ENCODE peak calls at places on chromosome 19, in ten cellular contexts. J, R, T, M, G, P, V, C, H and Q are unnamed samples.

GRCh38 chr19:31613683-31614219 is 264.5 kb upstream of the TSHZ3 start:
- DNase-seq in M (no peak), J (no peak), P (no peak), T (no peak), G (no peak), V (no peak), C (peak), R (no peak), H (no peak), Q (no peak)

GRCh38 chr19:45178262-45179062 is at the start of gene BLOC1S3:
- DNase-seq in V (peak), T (peak), H (peak), R (peak), C (peak), P (peak), G (peak), J (peak), M (peak), Q (peak)

GRCh38 chr19:14218615-14219330 is 12.8 kb upstream of the ADGRL1 start:
- DNase-seq in R (no peak), V (no peak), C (no peak), G (no peak), T (no peak), J (no peak), P (peak), M (peak), H (no peak), Q (no peak)

GRCh38 chr19:3468211-3468610 is 12.1 kb downstream of the SMIM24 start:
- DNase-seq in C (no peak), T (no peak), M (no peak), V (no peak), R (no peak), P (no peak), H (no peak), G (no peak), J (no peak), Q (no peak)

GRCh38 chr19:33273881-33274662 is 28.3 kb downstream of the CEBPA start:
- DNase-seq in P (peak), H (no peak), M (peak), T (no peak), R (no peak), V (no peak), G (no peak), J (peak), C (no peak), Q (no peak)

GRCh38 chr19:46390121-46390858 is 23.1 kb downstream of the CCDC8 start:
- DNase-seq in R (no peak), T (no peak), H (no peak), V (no peak), C (no peak), P (no peak), M (no peak), J (no peak), G (no peak), Q (no peak)

GRCh38 chr19:55080915-55081772 is 5.5 kb downstream of the EPS8L1 start:
- DNase-seq in M (peak), T (peak), V (no peak), R (peak), P (peak), J (no peak), C (peak), G (no peak), H (peak), Q (peak)

GRCh38 chr19:45200614-45201013 is 22.0 kb downstream of the BLOC1S3 start:
- DNase-seq in R (no peak), P (peak), J (peak), H (no peak), C (no peak), M (peak), T (no peak), V (peak), G (no peak), Q (no peak)

GRCh38 chr19:30174791-30175190 is 197.4 kb upstream of the ZNF536 start:
- DNase-seq in C (no peak), J (no peak), M (no peak), R (no peak), H (no peak), G (no peak), P (no peak), T (no peak), V (no peak), Q (no peak)

GRCh38 chr19:17346109-17346671 is 8.8 kb downstream of the GTPBP3 start:
- DNase-seq in R (peak), V (no peak), M (peak), T (peak), P (peak), G (no peak), H (peak), J (peak), C (peak), Q (no peak)

GRCh38 chr19:14000691-14001365 is 5.3 kb downstream of the RFX1 start:
- DNase-seq in C (peak), V (no peak), J (no peak), T (no peak), M (no peak), G (no peak), P (no peak), H (no peak), R (no peak), Q (no peak)

GRCh38 chr19:11227201-11227886 is 12.1 kb upstream of the ANGPTL8 start:
- DNase-seq in T (no peak), J (no peak), H (no peak), P (no peak), C (no peak), V (no peak), M (peak), G (no peak), R (peak), Q (no peak)
- TF ChIP-seq CTCF in T (no peak), J (peak), H (no peak), P (no peak), C (no peak), V (peak), M (peak), G (no peak), R (no peak), Q (no peak)

GRCh38 chr19:35975608-35976214 is 19.3 kb upstream of the SDHAF1 start:
- DNase-seq in M (peak), C (no peak), J (no peak), T (no peak), G (no peak), R (peak), P (peak), H (no peak), V (no peak), Q (peak)

GRCh38 chr19:35978271-35978670 is 16.7 kb upstream of the SDHAF1 start:
- DNase-seq in G (no peak), C (no peak), H (no peak), T (no peak), R (no peak), P (no peak), J (no peak), V (no peak), M (no peak), Q (no peak)

GRCh38 chr19:35978832-35979365 is 16.1 kb upstream of the SDHAF1 start:
- DNase-seq in M (no peak), V (no peak), C (no peak), P (no peak), J (no peak), H (no peak), R (no peak), G (no peak), T (no peak), Q (no peak)

GRCh38 chr19:35973487-35973886 is 21.5 kb upstream of the SDHAF1 start:
- DNase-seq in P (no peak), R (no peak), J (no peak), T (no peak), G (no peak), V (no peak), M (no peak), C (no peak), H (no peak), Q (no peak)

DNA sequence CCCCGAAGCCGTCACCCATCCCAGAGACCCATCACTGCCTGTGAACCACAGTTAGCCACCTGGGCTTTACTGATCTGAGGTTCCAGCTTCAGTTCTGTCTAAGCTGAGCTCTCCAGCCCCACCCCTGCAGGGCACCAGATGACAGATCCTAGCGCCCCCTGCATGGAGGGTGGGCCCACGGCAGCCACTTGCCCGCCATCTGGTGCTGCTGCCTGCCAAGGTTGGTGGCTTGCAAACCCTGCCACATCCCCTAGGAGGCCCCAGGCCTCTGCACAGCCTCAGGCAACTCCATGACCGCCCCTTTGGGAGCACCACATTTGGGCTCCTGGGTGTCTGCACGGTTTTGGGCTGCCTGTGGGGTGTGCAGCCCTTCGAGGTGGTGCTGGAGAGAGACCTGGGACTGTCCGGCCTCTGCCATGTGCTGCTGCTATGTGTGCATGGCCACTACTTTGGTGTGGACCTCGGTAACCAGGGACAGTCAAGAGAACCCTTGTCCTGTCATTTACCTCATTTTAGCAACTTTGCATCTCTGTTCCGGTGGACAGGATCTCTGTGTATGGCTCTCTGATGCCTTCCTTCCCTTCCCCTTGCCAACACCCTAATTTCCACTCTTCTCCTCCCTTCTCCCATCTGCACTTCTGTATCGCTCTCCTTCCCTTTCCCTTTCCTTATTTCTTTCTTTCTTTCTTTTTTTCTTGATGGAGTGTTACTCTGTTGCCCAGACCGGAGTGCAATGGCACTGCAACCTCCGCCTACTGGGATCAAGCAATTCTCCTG is 17.4 kb upstream of the SDHAF1 start:
- DNase-seq in T (no peak), M (no peak), J (no peak), P (no peak), R (no peak), G (no peak), C (no peak), H (no peak), V (no peak), Q (no peak)
- TF ChIP-seq CTCF in T (no peak), M (no peak), J (peak), P (peak), R (no peak), G (no peak), C (no peak), H (no peak), V (no peak), Q (no peak)

GRCh38 chr19:11856568-11857264 is 8.2 kb downstream of the ZNF439 start:
- DNase-seq in H (no peak), R (no peak), T (no peak), P (no peak), J (no peak), C (no peak), M (no peak), G (no peak), V (no peak), Q (no peak)
- TF ChIP-seq CTCF in H (no peak), R (no peak), T (no peak), P (no peak), J (no peak), C (no peak), M (no peak), G (no peak), V (no peak), Q (no peak)

DNA sequence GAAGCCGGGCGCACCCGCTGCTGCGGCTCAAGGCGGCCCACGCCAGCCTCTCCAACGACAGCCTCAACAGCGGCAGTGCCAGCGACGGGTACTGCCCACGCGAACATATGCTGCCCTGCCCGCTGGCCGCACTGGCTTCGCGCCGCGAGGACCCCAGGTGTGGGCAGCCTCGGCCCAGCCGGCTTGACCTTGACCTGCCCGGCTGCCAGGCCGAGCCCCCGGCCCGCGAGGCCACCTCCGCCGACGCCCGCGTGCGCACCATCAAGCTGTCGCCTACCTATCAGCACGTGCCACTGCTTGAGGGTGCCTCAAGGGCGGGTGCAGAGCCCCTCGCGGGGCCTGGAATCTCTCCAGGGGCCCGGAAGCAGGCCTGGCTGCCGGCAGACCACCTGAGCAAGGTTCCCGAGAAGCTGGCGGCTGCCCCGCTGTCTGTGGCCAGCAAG is 13.0 kb downstream of the C19orf25 start:
- DNase-seq in G (no peak), C (no peak), V (no peak), H (no peak), J (no peak), P (no peak), R (no peak), M (no peak), T (no peak), Q (no peak)
- TF ChIP-seq CTCF in G (peak), C (no peak), V (no peak), H (peak), J (no peak), P (no peak), R (peak), M (no peak), T (no peak), Q (no peak)

GRCh38 chr19:23789246-23789645 is 30.6 kb upstream of the ZNF681 start:
- DNase-seq in T (no peak), C (no peak), P (no peak), G (no peak), J (no peak), R (no peak), H (no peak), V (no peak), M (no peak), Q (no peak)

GRCh38 chr19:23788415-23788814 is 29.7 kb upstream of the ZNF681 start:
- DNase-seq in H (no peak), P (no peak), R (no peak), M (no peak), J (no peak), T (no peak), C (no peak), V (no peak), G (no peak), Q (no peak)

GRCh38 chr19:23787106-23787505 is 28.4 kb upstream of the ZNF681 start:
- DNase-seq in T (no peak), V (no peak), R (no peak), C (no peak), M (peak), J (peak), G (no peak), H (no peak), P (peak), Q (no peak)

GRCh38 chr19:23792784-23793183 is 34.1 kb upstream of the ZNF681 start:
- DNase-seq in H (no peak), V (no peak), J (no peak), C (no peak), T (no peak), M (no peak), R (no peak), P (no peak), G (no peak), Q (no peak)

GRCh38 chr19:23790641-23791488 is 32.2 kb upstream of the ZNF681 start:
- DNase-seq in V (no peak), H (no peak), T (no peak), M (no peak), G (no peak), R (no peak), J (no peak), C (no peak), P (no peak), Q (no peak)
- TF ChIP-seq CTCF in V (no peak), H (no peak), T (no peak), M (no peak), G (no peak), R (no peak), J (no peak), C (no peak), P (no peak), Q (no peak)

GRCh38 chr19:48720251-48720612 is 707 bp upstream of the MAMSTR start:
- DNase-seq in P (no peak), V (no peak), G (no peak), H (no peak), T (no peak), C (peak), J (no peak), M (no peak), R (no peak), Q (no peak)

GRCh38 chr19:48724796-48725753 is 5.5 kb upstream of the MAMSTR start:
- DNase-seq in T (no peak), V (peak), M (peak), C (peak), H (no peak), P (peak), R (peak), G (no peak), J (peak), Q (peak)

GRCh38 chr19:48719263-48720171 is at the start of gene MAMSTR:
- DNase-seq in R (no peak), P (no peak), G (no peak), C (no peak), M (no peak), T (no peak), J (no peak), V (no peak), H (no peak), Q (no peak)

GRCh38 chr19:48720613-48721296 is 1.2 kb upstream of the MAMSTR start:
- DNase-seq in G (peak), H (peak), R (peak), P (peak), T (peak), M (peak), C (peak), J (peak), V (peak), Q (peak)

DNA sequence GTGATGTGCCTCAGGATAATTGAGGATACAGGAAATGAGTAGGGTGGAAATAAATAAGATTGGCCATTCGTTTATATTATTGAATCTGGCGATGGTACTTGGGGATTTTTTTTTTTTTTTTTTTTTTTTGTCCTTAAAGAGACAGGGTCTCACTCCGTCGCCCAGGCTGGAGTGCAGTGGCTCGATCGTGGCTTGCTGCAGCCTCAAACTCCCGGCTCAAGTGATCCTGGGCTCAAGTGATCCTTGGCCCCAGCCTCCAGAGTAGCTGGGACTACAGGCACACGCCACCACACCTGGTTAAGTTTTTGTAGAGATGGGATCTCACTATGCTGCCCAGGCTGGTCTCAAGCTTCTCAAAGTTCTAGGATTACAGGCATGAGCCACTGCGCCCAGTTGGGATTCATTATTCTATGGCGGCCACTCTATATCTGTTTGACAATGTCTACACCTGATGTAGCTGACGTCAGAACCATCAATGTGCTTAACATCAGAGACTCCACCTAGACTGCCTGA is 2.7 kb upstream of the MAMSTR start:
- DNase-seq in V (no peak), R (no peak), C (no peak), G (no peak), T (no peak), P (no peak), H (no peak), J (no peak), M (no peak), Q (no peak)
- TF ChIP-seq CTCF in V (no peak), R (no peak), C (no peak), G (no peak), T (no peak), P (no peak), H (no peak), J (no peak), M (no peak), Q (no peak)

DNA sequence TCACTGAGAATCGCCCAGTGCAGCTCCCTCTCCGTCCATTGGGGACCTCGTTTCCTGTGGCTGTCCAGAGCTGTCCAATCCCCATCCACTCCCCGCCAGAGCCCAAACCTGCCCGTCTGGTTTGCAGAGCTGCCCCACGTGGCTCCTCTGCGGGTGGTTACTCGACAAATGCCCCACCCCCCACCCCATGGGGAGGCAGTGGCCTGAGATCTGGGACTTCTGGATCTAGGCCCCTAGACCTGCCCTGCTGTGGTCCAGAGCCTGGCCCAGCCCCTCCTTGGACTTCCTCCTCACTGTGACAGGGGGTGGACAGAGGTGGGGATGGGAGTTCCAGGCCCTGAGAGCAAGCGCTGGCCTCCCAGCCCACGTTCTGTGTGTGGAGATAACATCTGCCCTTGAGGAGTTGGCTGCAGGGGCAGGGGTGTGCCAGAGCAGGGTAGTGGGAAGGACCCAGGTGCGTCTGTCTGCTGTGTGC is 29.1 kb downstream of the PAK4 start:
- DNase-seq in R (peak), T (no peak), G (no peak), V (no peak), M (no peak), P (no peak), C (no peak), J (no peak), H (no peak), Q (peak)
- TF ChIP-seq CTCF in R (no peak), T (no peak), G (no peak), V (no peak), M (no peak), P (no peak), C (no peak), J (no peak), H (no peak), Q (no peak)